ENCODE peak calls at places on chromosome 21, in eight cellular contexts. One of them, this sample, is unnamed.

GRCh38 chr21:38308010-38308784 is 51.4 kb downstream of the KCNJ15 start:
- DNase-seq in kidney epithelial cell: no peak
- DNase-seq in AG04450: no peak
- DNase-seq in GM10248: no peak
- DNase-seq in RWPE1: no peak
- DNase-seq in breast epithelium: no peak
- DNase-seq in H9: no peak
- DNase-seq in endothelial cell: no peak
- DNase-seq in this sample: no peak

GRCh38 chr21:42431196-42431595 is 27.5 kb downstream of the UBASH3A start:
- DNase-seq in RWPE1: no peak
- DNase-seq in breast epithelium: no peak
- DNase-seq in endothelial cell: no peak
- DNase-seq in GM10248: no peak
- DNase-seq in kidney epithelial cell: no peak
- DNase-seq in H9: no peak
- DNase-seq in AG04450: no peak
- DNase-seq in this sample: no peak

GRCh38 chr21:42593007-42593814 is 60.2 kb upstream of the PDE9A start:
- DNase-seq in kidney epithelial cell: no peak
- DNase-seq in GM10248: peak; percentile 91
- DNase-seq in breast epithelium: peak; percentile 62
- DNase-seq in AG04450: no peak
- DNase-seq in H9: peak; percentile 87
- DNase-seq in RWPE1: peak; percentile 92
- DNase-seq in endothelial cell: peak; percentile 80
- DNase-seq in this sample: peak; percentile 82

GRCh38 chr21:39066829-39067785 is 116.1 kb downstream of the PSMG1 start:
- DNase-seq in H9: no peak
- DNase-seq in breast epithelium: no peak
- DNase-seq in AG04450: no peak
- DNase-seq in GM10248: no peak
- DNase-seq in kidney epithelial cell: no peak
- DNase-seq in RWPE1: no peak
- DNase-seq in endothelial cell: no peak
- DNase-seq in this sample: no peak

GRCh38 chr21:14454642-14455009 is 71.7 kb upstream of the HSPA13 start:
- DNase-seq in AG04450: no peak
- DNase-seq in H9: no peak
- DNase-seq in endothelial cell: no peak
- DNase-seq in kidney epithelial cell: no peak
- DNase-seq in GM10248: peak; percentile 24
- DNase-seq in breast epithelium: no peak
- DNase-seq in RWPE1: no peak
- DNase-seq in this sample: no peak

GRCh38 chr21:39867198-39867650 is at the start of gene PCP4:
- DNase-seq in AG04450: no peak
- DNase-seq in GM10248: peak; percentile 32
- DNase-seq in H9: peak; percentile 93
- DNase-seq in breast epithelium: peak; percentile 53
- DNase-seq in kidney epithelial cell: no peak
- DNase-seq in RWPE1: peak; percentile 44
- DNase-seq in endothelial cell: peak; percentile 71
- DNase-seq in this sample: peak; percentile 75

GRCh38 chr21:38311765-38312164 is 55.0 kb downstream of the KCNJ15 start:
- DNase-seq in RWPE1: no peak
- DNase-seq in breast epithelium: no peak
- DNase-seq in AG04450: no peak
- DNase-seq in endothelial cell: no peak
- DNase-seq in H9: no peak
- DNase-seq in GM10248: no peak
- DNase-seq in kidney epithelial cell: peak; percentile 94
- DNase-seq in this sample: no peak

GRCh38 chr21:27582246-27582945 is 615.5 kb upstream of the ADAMTS5 start:
- DNase-seq in endothelial cell: no peak
- DNase-seq in GM10248: no peak
- DNase-seq in AG04450: no peak
- DNase-seq in H9: no peak
- DNase-seq in breast epithelium: no peak
- DNase-seq in RWPE1: no peak
- DNase-seq in kidney epithelial cell: no peak
- DNase-seq in this sample: no peak

GRCh38 chr21:26377111-26377694 is 195.9 kb downstream of the CYYR1 start:
- DNase-seq in H9: no peak
- DNase-seq in AG04450: no peak
- DNase-seq in GM10248: no peak
- DNase-seq in breast epithelium: no peak
- DNase-seq in endothelial cell: no peak
- DNase-seq in RWPE1: peak; percentile 5
- DNase-seq in kidney epithelial cell: no peak
- DNase-seq in this sample: no peak

GRCh38 chr21:28799926-28800325 is 192.8 kb downstream of the LTN1 start:
- DNase-seq in GM10248: no peak
- DNase-seq in kidney epithelial cell: no peak
- DNase-seq in H9: no peak
- DNase-seq in AG04450: no peak
- DNase-seq in breast epithelium: no peak
- DNase-seq in endothelial cell: no peak
- DNase-seq in RWPE1: no peak
- DNase-seq in this sample: no peak

GRCh38 chr21:39715804-39716397 is 29.1 kb upstream of the IGSF5 start:
- DNase-seq in breast epithelium: peak; percentile 30
- DNase-seq in endothelial cell: peak; percentile 56
- DNase-seq in H9: peak; percentile 41
- DNase-seq in RWPE1: peak; percentile 47
- DNase-seq in AG04450: peak; percentile 8
- DNase-seq in GM10248: peak; percentile 23
- DNase-seq in kidney epithelial cell: peak; percentile 5
- DNase-seq in this sample: peak; percentile 51

GRCh38 chr21:42860345-42860744 is 19.0 kb downstream of the WDR4 start:
- DNase-seq in RWPE1: no peak
- DNase-seq in GM10248: no peak
- DNase-seq in AG04450: no peak
- DNase-seq in breast epithelium: no peak
- DNase-seq in endothelial cell: no peak
- DNase-seq in kidney epithelial cell: no peak
- DNase-seq in H9: no peak
- DNase-seq in this sample: no peak

GRCh38 chr21:43343992-43344886 is 82.7 kb downstream of the SIK1 start:
- DNase-seq in H9: no peak
- DNase-seq in kidney epithelial cell: no peak
- DNase-seq in RWPE1: no peak
- DNase-seq in breast epithelium: no peak
- DNase-seq in endothelial cell: no peak
- DNase-seq in AG04450: no peak
- DNase-seq in GM10248: no peak
- DNase-seq in this sample: peak; percentile 74

GRCh38 chr21:26840912-26841311 is 4.3 kb downstream of the ADAMTS1 start:
- DNase-seq in H9: no peak
- DNase-seq in kidney epithelial cell: no peak
- DNase-seq in AG04450: no peak
- DNase-seq in GM10248: no peak
- DNase-seq in breast epithelium: peak; percentile 65
- DNase-seq in RWPE1: no peak
- DNase-seq in endothelial cell: no peak
- DNase-seq in this sample: no peak

GRCh38 chr21:38784458-38785266 is 21.1 kb upstream of the ETS2 start:
- DNase-seq in AG04450: no peak
- DNase-seq in RWPE1: no peak
- DNase-seq in breast epithelium: no peak
- DNase-seq in GM10248: no peak
- DNase-seq in kidney epithelial cell: no peak
- DNase-seq in endothelial cell: no peak
- DNase-seq in H9: no peak
- DNase-seq in this sample: no peak

GRCh38 chr21:40143822-40144525 is 276.7 kb downstream of the PCP4 start:
- DNase-seq in GM10248: peak; percentile 27
- DNase-seq in endothelial cell: peak; percentile 61
- DNase-seq in breast epithelium: peak; percentile 33
- DNase-seq in H9: peak; percentile 49
- DNase-seq in RWPE1: peak; percentile 15
- DNase-seq in kidney epithelial cell: peak; percentile 1
- DNase-seq in AG04450: no peak
- DNase-seq in this sample: no peak

GRCh38 chr21:42219606-42220137 is 732 bp downstream of the ABCG1 start:
- DNase-seq in H9: peak; percentile 37
- DNase-seq in GM10248: peak; percentile 49
- DNase-seq in endothelial cell: peak; percentile 39
- DNase-seq in AG04450: no peak
- DNase-seq in breast epithelium: no peak
- DNase-seq in RWPE1: no peak
- DNase-seq in kidney epithelial cell: no peak
- DNase-seq in this sample: no peak

GRCh38 chr21:27017251-27017650 is 50.4 kb upstream of the ADAMTS5 start:
- DNase-seq in endothelial cell: no peak
- DNase-seq in GM10248: no peak
- DNase-seq in kidney epithelial cell: no peak
- DNase-seq in RWPE1: no peak
- DNase-seq in AG04450: no peak
- DNase-seq in H9: no peak
- DNase-seq in breast epithelium: no peak
- DNase-seq in this sample: no peak

GRCh38 chr21:39891111-39891510 is 23.9 kb downstream of the PCP4 start:
- DNase-seq in AG04450: no peak
- DNase-seq in kidney epithelial cell: no peak
- DNase-seq in GM10248: no peak
- DNase-seq in RWPE1: no peak
- DNase-seq in H9: no peak
- DNase-seq in endothelial cell: no peak
- DNase-seq in breast epithelium: no peak
- DNase-seq in this sample: no peak

GRCh38 chr21:42042651-42043050 is 28.5 kb upstream of the UMODL1 start:
- DNase-seq in endothelial cell: no peak
- DNase-seq in AG04450: no peak
- DNase-seq in kidney epithelial cell: no peak
- DNase-seq in breast epithelium: no peak
- DNase-seq in GM10248: no peak
- DNase-seq in H9: no peak
- DNase-seq in RWPE1: no peak
- DNase-seq in this sample: no peak

GRCh38 chr21:27306821-27307746 is 340.2 kb upstream of the ADAMTS5 start:
- DNase-seq in endothelial cell: no peak
- DNase-seq in breast epithelium: no peak
- DNase-seq in GM10248: no peak
- DNase-seq in kidney epithelial cell: no peak
- DNase-seq in AG04450: no peak
- DNase-seq in RWPE1: no peak
- DNase-seq in H9: no peak
- DNase-seq in this sample: no peak

GRCh38 chr21:43209575-43210453 is 41.0 kb downstream of the CRYAA start:
- DNase-seq in endothelial cell: no peak
- DNase-seq in GM10248: no peak
- DNase-seq in kidney epithelial cell: no peak
- DNase-seq in breast epithelium: peak; percentile 19
- DNase-seq in H9: peak; percentile 21
- DNase-seq in AG04450: no peak
- DNase-seq in RWPE1: peak; percentile 32
- DNase-seq in this sample: no peak

DNA sequence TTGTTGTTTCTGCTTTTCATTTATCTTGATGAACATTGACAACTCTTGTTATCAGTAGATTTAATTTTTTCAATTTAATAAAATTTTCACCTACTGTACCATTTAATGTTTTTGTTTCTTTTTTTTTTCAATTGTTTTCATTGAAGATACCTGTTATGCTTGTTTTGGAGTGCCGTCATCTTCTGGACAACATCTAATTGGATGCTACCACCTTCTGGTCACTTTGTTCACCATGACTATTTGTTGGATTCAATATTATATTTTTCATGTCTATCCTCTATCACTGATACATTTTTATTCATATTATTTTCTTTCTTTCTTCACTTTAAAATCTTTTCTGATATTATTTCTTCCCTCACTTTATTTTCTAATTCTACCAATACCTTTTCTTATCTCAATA is 14.0 kb downstream of the KRTAP21-2 start:
- DNase-seq in breast epithelium: no peak
- DNase-seq in kidney epithelial cell: no peak
- DNase-seq in AG04450: no peak
- DNase-seq in GM10248: no peak
- DNase-seq in H9: no peak
- DNase-seq in RWPE1: peak; percentile 18
- DNase-seq in endothelial cell: no peak
- DNase-seq in this sample: no peak
- TF ChIP-seq CTCF in breast epithelium: no peak
- TF ChIP-seq CTCF in kidney epithelial cell: no peak
- TF ChIP-seq CTCF in AG04450: no peak
- TF ChIP-seq CTCF in GM10248: no peak
- TF ChIP-seq CTCF in H9: no peak
- TF ChIP-seq CTCF in RWPE1: peak; percentile 10
- TF ChIP-seq CTCF in endothelial cell: no peak
- TF ChIP-seq CTCF in this sample: no peak

DNA sequence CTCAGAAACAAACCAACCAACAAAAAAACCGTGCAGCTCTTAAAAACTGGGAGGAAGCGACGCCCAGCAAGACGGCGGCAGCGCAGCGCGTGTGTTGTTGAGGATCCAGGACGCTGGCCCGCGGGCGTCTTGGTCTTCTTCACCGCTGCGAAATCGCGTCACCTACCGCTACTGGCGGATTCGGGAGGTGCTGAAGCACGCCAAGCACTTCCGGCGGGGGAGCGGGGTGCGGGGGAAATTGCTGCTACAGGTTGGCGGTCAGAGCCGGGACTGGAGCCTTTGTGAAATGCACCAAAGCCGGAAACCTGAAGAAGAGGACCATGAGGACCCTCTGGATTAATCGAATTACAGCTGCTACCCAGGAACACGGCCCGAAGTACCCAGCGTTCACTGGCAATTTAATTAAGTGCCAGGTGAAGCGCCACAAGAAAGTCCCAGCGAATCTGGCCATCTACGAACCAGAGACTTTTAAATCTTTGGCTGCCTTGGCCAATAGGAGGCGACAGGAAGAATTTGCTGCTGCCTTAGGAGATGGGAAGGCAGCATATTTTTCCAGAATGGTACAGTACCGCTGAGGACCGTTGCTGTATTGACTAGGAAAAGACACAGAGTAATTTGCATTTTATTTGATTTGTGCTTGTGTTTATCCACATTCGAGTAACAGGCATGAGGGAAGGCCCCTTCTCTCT is 11.9 kb upstream of the RIPPLY3 start:
- DNase-seq in GM10248: no peak
- DNase-seq in breast epithelium: no peak
- DNase-seq in H9: peak; percentile 87
- DNase-seq in RWPE1: no peak
- DNase-seq in endothelial cell: peak; percentile 22
- DNase-seq in AG04450: no peak
- DNase-seq in kidney epithelial cell: no peak
- DNase-seq in this sample: no peak
- TF ChIP-seq CTCF in GM10248: no peak
- TF ChIP-seq CTCF in breast epithelium: no peak
- TF ChIP-seq CTCF in H9: peak; percentile 41
- TF ChIP-seq CTCF in RWPE1: no peak
- TF ChIP-seq CTCF in endothelial cell: no peak
- TF ChIP-seq CTCF in AG04450: no peak
- TF ChIP-seq CTCF in kidney epithelial cell: peak; percentile 40
- TF ChIP-seq CTCF in this sample: no peak

GRCh38 chr21:35616090-35616489 is 444.2 kb downstream of the SETD4 start:
- DNase-seq in endothelial cell: no peak
- DNase-seq in breast epithelium: no peak
- DNase-seq in RWPE1: no peak
- DNase-seq in GM10248: no peak
- DNase-seq in H9: no peak
- DNase-seq in kidney epithelial cell: no peak
- DNase-seq in AG04450: no peak
- DNase-seq in this sample: no peak
- TF ChIP-seq CTCF in endothelial cell: no peak
- TF ChIP-seq CTCF in breast epithelium: peak; percentile 19
- TF ChIP-seq CTCF in RWPE1: peak; percentile 43
- TF ChIP-seq CTCF in GM10248: peak; percentile 33
- TF ChIP-seq CTCF in H9: no peak
- TF ChIP-seq CTCF in kidney epithelial cell: no peak
- TF ChIP-seq CTCF in AG04450: peak; percentile 55
- TF ChIP-seq CTCF in this sample: no peak

GRCh38 chr21:46264690-46265144 is 20.7 kb downstream of the MCM3AP start:
- DNase-seq in H9: no peak
- DNase-seq in GM10248: no peak
- DNase-seq in kidney epithelial cell: no peak
- DNase-seq in endothelial cell: no peak
- DNase-seq in breast epithelium: no peak
- DNase-seq in AG04450: no peak
- DNase-seq in RWPE1: no peak
- DNase-seq in this sample: peak; percentile 11
- TF ChIP-seq CTCF in H9: no peak
- TF ChIP-seq CTCF in GM10248: no peak
- TF ChIP-seq CTCF in kidney epithelial cell: no peak
- TF ChIP-seq CTCF in endothelial cell: no peak
- TF ChIP-seq CTCF in breast epithelium: no peak
- TF ChIP-seq CTCF in AG04450: no peak
- TF ChIP-seq CTCF in RWPE1: no peak
- TF ChIP-seq CTCF in this sample: no peak